ENCODE peak calls at places on chromosomes 3 and 15, in four cellular contexts. Y is left colon, Z is iris pigment epithelial cell, X is SIG-M5. S is an unnamed sample.

GRCh38 chr3:110647586-110647985 is 424.0 kb upstream of the NECTIN3 start:
- DNase-seq in Y (no peak), Z (no peak), X (no peak), S (no peak)

GRCh38 chr3:183857863-183858262 is 26.8 kb downstream of the PARL start:
- DNase-seq in Y (no peak), Z (peak), X (no peak), S (no peak)

GRCh38 chr15:94066046-94066445 is 165.3 kb upstream of the MCTP2 start:
- DNase-seq in Y (no peak), Z (no peak), X (no peak), S (no peak)

GRCh38 chr3:143240921-143241320 is 121.3 kb downstream of the CHST2 start:
- DNase-seq in Y (no peak), Z (no peak), X (no peak), S (no peak)

GRCh38 chr3:178367817-178368617 is 168.2 kb upstream of the KCNMB2 start:
- DNase-seq in Y (no peak), Z (no peak), X (no peak), S (no peak)

GRCh38 chr3:18080198-18080689 is 337.8 kb upstream of the TBC1D5 start:
- DNase-seq in Y (no peak), Z (no peak), X (no peak), S (no peak)

GRCh38 chr3:134373278-134373941 is 837 bp downstream of the AMOTL2 start:
- DNase-seq in Y (peak), Z (peak), X (no peak), S (peak)

GRCh38 chr3:187227658-187228258 is 30.5 kb downstream of the RTP1 start:
- DNase-seq in Y (no peak), Z (peak), X (no peak), S (peak)

GRCh38 chr3:126117212-126117611 is 33.3 kb upstream of the SLC41A3 start:
- DNase-seq in Y (no peak), Z (no peak), X (no peak), S (no peak)

GRCh38 chr15:41790756-41791546 is 16.7 kb downstream of the MAPKBP1 start:
- DNase-seq in Y (no peak), Z (peak), X (no peak), S (peak)

GRCh38 chr3:66468016-66468735 is 32.6 kb downstream of the LRIG1 start:
- DNase-seq in Y (no peak), Z (peak), X (no peak), S (no peak)

GRCh38 chr15:50943623-50944022 is 35.1 kb downstream of the AP4E1 start:
- DNase-seq in Y (no peak), Z (peak), X (no peak), S (no peak)

GRCh38 chr3:58581328-58582091 is 4.3 kb upstream of the FAM107A start:
- DNase-seq in Y (no peak), Z (no peak), X (no peak), S (no peak)

GRCh38 chr15:99440551-99441426 is 125.0 kb upstream of the MEF2A start:
- DNase-seq in Y (peak), Z (no peak), X (no peak), S (no peak)